ENCODE peak calls at places on chromosome 16, in nine cellular contexts. E is neural progenitor cell; U is CD4-positive, alpha-beta T cell; H is activated CD8-positive, alpha-beta T cell treated with anti-CD3 and anti-CD28 coated beads for 36 hours; I is sigmoid colon; T is fibroblast of lung; D is fibroblast of mammary gland; N is astrocyte; K is glutamatergic neuron. Y is an unnamed sample.

GRCh38 chr16:2250652-2251280 is 621 bp downstream of the ECI1 start:
- DNase-seq in U (peak), T (peak), H (peak), D (no peak), N (no peak), K (peak), I (peak), E (no peak), Y (no peak)

GRCh38 chr16:29678691-29679267 is at the start of gene QPRT:
- DNase-seq in U (no peak), I (peak), D (peak), K (peak), H (peak), E (peak), N (peak), T (peak), Y (no peak)

GRCh38 chr16:19419691-19420060 is 2.0 kb downstream of the TMC5 start:
- DNase-seq in N (peak), E (no peak), K (no peak), D (peak), H (no peak), I (no peak), U (no peak), T (peak), Y (no peak)

GRCh38 chr16:868846-869822 is 68.6 kb upstream of the GNG13 start:
- DNase-seq in D (no peak), E (no peak), T (no peak), K (no peak), I (peak), H (no peak), U (no peak), N (no peak), Y (peak)

GRCh38 chr16:4346205-4346781 is 4.8 kb downstream of the PAM16 start:
- DNase-seq in I (no peak), H (no peak), D (no peak), E (no peak), U (no peak), T (no peak), N (no peak), K (no peak), Y (no peak)

GRCh38 chr16:54620197-54620596 is 310.5 kb upstream of the IRX5 start:
- DNase-seq in K (no peak), D (no peak), U (no peak), I (no peak), T (no peak), N (no peak), E (no peak), H (no peak), Y (no peak)

GRCh38 chr16:1890701-1891035 is 18.7 kb upstream of the MEIOB start:
- DNase-seq in D (no peak), T (no peak), I (no peak), N (no peak), E (no peak), U (no peak), K (no peak), H (no peak), Y (peak)

GRCh38 chr16:56221995-56222394 is 30.7 kb downstream of the GNAO1 start:
- DNase-seq in E (no peak), U (no peak), N (no peak), K (no peak), T (no peak), I (no peak), H (no peak), D (no peak), Y (no peak)

GRCh38 chr16:1601031-1601430 is 10.8 kb downstream of the IFT140 start:
- DNase-seq in N (no peak), I (no peak), D (no peak), T (no peak), E (no peak), U (no peak), K (no peak), H (no peak), Y (no peak)

GRCh38 chr16:48613061-48613957 is 3.3 kb upstream of the N4BP1 start:
- DNase-seq in E (no peak), D (no peak), T (no peak), U (peak), N (no peak), K (no peak), H (peak), I (no peak), Y (peak)

GRCh38 chr16:88934066-88934667 is 42.8 kb downstream of the CBFA2T3 start:
- DNase-seq in N (no peak), D (no peak), E (no peak), T (no peak), U (no peak), I (no peak), K (no peak), H (no peak), Y (no peak)

GRCh38 chr16:49130397-49130796 is 151.2 kb downstream of the CBLN1 start:
- DNase-seq in N (no peak), K (no peak), U (no peak), H (no peak), I (no peak), E (no peak), D (no peak), T (no peak), Y (no peak)

GRCh38 chr16:12462690-12463646 is 340.7 kb downstream of the CPPED1 start:
- DNase-seq in T (peak), N (peak), U (no peak), H (no peak), K (no peak), E (no peak), D (peak), I (no peak), Y (no peak)

GRCh38 chr16:21263640-21264211 is 14.4 kb downstream of the CRYM start:
- DNase-seq in T (peak), H (no peak), K (no peak), D (peak), U (no peak), I (no peak), E (peak), N (no peak), Y (no peak)

GRCh38 chr16:26204138-26204537 is 512.4 kb downstream of the HS3ST4 start:
- DNase-seq in D (no peak), E (no peak), K (no peak), I (no peak), T (no peak), U (no peak), H (peak), N (no peak), Y (no peak)

GRCh38 chr16:49886554-49887121 is 30.7 kb upstream of the ZNF423 start:
- DNase-seq in E (no peak), N (no peak), T (no peak), K (no peak), H (no peak), U (no peak), I (no peak), D (no peak), Y (no peak)

GRCh38 chr16:2147981-2148671 is at the start of gene RAB26:
- DNase-seq in T (peak), E (peak), U (peak), H (peak), K (peak), I (peak), N (no peak), D (peak), Y (peak)

GRCh38 chr16:27179500-27180072 is 23.7 kb upstream of the KDM8 start:
- DNase-seq in K (peak), D (peak), U (peak), I (peak), T (peak), E (peak), N (peak), H (peak), Y (no peak)

GRCh38 chr16:89821438-89822187 is 5.2 kb upstream of the FANCA start:
- DNase-seq in I (no peak), E (no peak), N (no peak), U (no peak), H (peak), K (no peak), D (no peak), T (no peak), Y (no peak)

GRCh38 chr16:88799569-88800276 is 3.9 kb upstream of the CDT1 start:
- DNase-seq in D (no peak), T (no peak), I (no peak), E (no peak), U (peak), K (no peak), H (peak), N (no peak), Y (no peak)

GRCh38 chr16:2486645-2487516 is 12.0 kb downstream of the TBC1D24 start:
- DNase-seq in I (no peak), K (peak), E (peak), D (no peak), U (peak), T (no peak), N (no peak), H (peak), Y (peak)

GRCh38 chr16:46762583-46762982 is 14.4 kb upstream of the MYLK3 start:
- DNase-seq in N (no peak), K (no peak), I (no peak), T (no peak), E (no peak), D (no peak), U (no peak), H (no peak), Y (no peak)

GRCh38 chr16:67407176-67407787 is 9.0 kb downstream of the ZDHHC1 start:
- DNase-seq in U (no peak), E (no peak), I (no peak), H (no peak), N (no peak), T (no peak), D (peak), K (no peak), Y (no peak)

GRCh38 chr16:1794221-1794871 is 841 bp upstream of the IGFALS start:
- DNase-seq in K (no peak), I (peak), T (no peak), D (no peak), N (no peak), H (no peak), E (no peak), U (no peak), Y (no peak)

GRCh38 chr16:48317614-48318013 is 67.6 kb downstream of the SIAH1 start:
- DNase-seq in T (peak), K (no peak), D (peak), H (peak), U (no peak), I (no peak), E (no peak), N (peak), Y (no peak)

GRCh38 chr16:81071816-81072215 is 5.2 kb downstream of the C16orf46 start:
- DNase-seq in D (peak), K (no peak), E (no peak), U (no peak), T (peak), I (no peak), H (no peak), N (no peak), Y (no peak)

GRCh38 chr16:67395458-67396158 is 2.3 kb upstream of the TPPP3 start:
- DNase-seq in K (peak), H (no peak), T (no peak), I (peak), U (no peak), E (peak), N (no peak), D (no peak), Y (no peak)

GRCh38 chr16:85401370-85401916 is 211.7 kb upstream of the GSE1 start:
- DNase-seq in H (no peak), I (peak), D (no peak), E (no peak), T (no peak), K (peak), N (no peak), U (no peak), Y (peak)

GRCh38 chr16:49652441-49653175 is 203.3 kb downstream of the ZNF423 start:
- DNase-seq in D (peak), E (no peak), I (peak), N (peak), U (no peak), K (no peak), T (peak), H (no peak), Y (peak)

GRCh38 chr16:26816885-26817571 is 249.7 kb upstream of the C16orf82 start:
- DNase-seq in D (peak), K (no peak), H (peak), E (no peak), T (peak), U (no peak), I (no peak), N (peak), Y (no peak)

GRCh38 chr16:69413045-69413664 is 11.3 kb upstream of the CYB5B start:
- DNase-seq in U (no peak), K (no peak), D (no peak), H (no peak), N (no peak), T (no peak), I (no peak), E (no peak), Y (no peak)

GRCh38 chr16:20334396-20334795 is 7.1 kb upstream of the GP2 start:
- DNase-seq in H (no peak), N (no peak), U (no peak), T (no peak), K (no peak), D (no peak), I (no peak), E (no peak), Y (no peak)

GRCh38 chr16:11700264-11701029 is 32.2 kb downstream of the SNN start:
- DNase-seq in H (no peak), K (no peak), U (no peak), D (no peak), I (peak), N (no peak), T (no peak), E (no peak), Y (no peak)

GRCh38 chr16:56198044-56198754 is 6.9 kb downstream of the GNAO1 start:
- DNase-seq in D (no peak), I (no peak), N (no peak), T (no peak), K (no peak), E (no peak), U (no peak), H (no peak), Y (no peak)

GRCh38 chr16:52114414-52114813 is 432.5 kb downstream of the TOX3 start:
- DNase-seq in D (no peak), N (no peak), T (peak), H (no peak), E (no peak), I (no peak), U (no peak), K (no peak), Y (no peak)

GRCh38 chr16:14672403-14672971 is 21.6 kb downstream of the PLA2G10 start:
- DNase-seq in N (no peak), U (no peak), T (no peak), H (peak), K (no peak), E (no peak), I (no peak), D (no peak), Y (no peak)

GRCh38 chr16:84313921-84314320 is 19.2 kb downstream of the WFDC1 start:
- DNase-seq in I (peak), U (no peak), K (no peak), N (no peak), H (no peak), E (no peak), T (no peak), D (no peak), Y (peak)

GRCh38 chr16:84312783-84313382 is 18.2 kb downstream of the WFDC1 start:
- DNase-seq in U (no peak), N (no peak), I (peak), D (no peak), H (no peak), E (peak), K (peak), T (no peak), Y (peak)

GRCh38 chr16:84315422-84315821 is 20.7 kb downstream of the WFDC1 start:
- DNase-seq in N (no peak), K (no peak), I (peak), D (peak), U (no peak), T (no peak), E (no peak), H (no peak), Y (peak)

GRCh38 chr16:84314814-84315213 is 20.1 kb downstream of the WFDC1 start:
- DNase-seq in H (no peak), D (no peak), I (peak), T (no peak), N (no peak), U (no peak), K (no peak), E (no peak), Y (peak)

DNA sequence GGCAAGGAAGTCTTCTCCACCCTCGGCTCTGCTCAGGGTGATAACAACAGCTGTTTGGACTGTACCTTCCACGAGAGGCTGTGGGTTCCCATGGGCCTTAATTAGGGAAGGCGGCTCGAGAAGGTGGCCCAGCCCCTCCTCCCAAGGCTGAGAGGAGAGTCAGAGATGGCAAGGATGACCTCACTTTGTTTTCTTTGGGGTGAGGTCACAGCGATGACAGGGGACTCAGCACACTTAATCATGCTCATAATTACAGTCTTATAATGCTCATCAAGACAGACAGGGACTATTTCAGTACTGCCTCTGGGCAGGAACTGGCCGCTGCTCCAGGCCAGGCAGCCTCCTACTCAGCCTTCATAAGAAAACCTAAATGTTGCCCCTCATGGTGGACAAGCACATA is 19.7 kb downstream of the WFDC1 start:
- DNase-seq in T (no peak), N (no peak), K (no peak), E (no peak), D (no peak), U (no peak), H (no peak), I (peak), Y (peak)
- TF ChIP-seq CTCF in T (no peak), N (no peak), K (no peak), E (no peak), D (no peak), U (no peak), H (no peak), I (no peak), Y (no peak)

GRCh38 chr16:87416826-87417471 is 24.8 kb downstream of the MAP1LC3B start:
- DNase-seq in I (peak), T (peak), N (peak), U (no peak), H (peak), K (no peak), D (peak), E (peak), Y (peak)
- TF ChIP-seq CTCF in I (peak), T (peak), N (peak), U (peak), H (peak), K (peak), D (peak), E (peak), Y (peak)

DNA sequence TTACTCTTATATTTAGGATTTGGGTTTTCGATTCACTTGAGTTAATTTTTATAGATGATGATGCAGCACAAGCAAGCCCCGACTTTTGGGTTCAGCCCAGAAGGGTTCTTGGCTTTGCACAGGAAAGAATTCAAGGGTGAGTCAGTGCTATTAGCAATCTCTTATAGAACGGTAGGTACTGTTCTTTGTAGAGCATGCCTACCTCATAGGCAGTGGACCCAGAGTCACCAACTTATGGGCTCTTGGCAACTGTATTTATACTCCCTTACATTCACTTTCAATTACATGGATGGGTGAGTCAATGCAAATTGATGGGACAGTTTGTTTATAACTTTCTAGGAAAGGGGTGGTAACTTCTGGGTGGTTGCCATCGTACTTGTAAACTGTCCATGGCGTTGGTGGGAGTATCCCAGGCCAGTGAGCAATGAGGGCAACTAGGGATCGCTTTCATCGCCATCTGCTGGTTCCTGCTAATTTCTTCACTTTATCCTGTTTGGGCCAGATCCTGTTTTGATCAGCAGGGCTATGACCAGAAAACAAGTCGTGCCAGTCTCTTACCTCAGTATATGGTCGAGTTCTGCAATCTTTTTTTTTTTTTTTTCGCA is 362.6 kb downstream of the CNTNAP4 start:
- DNase-seq in U (no peak), K (peak), I (no peak), E (peak), T (peak), H (no peak), N (no peak), D (peak), Y (no peak)
- TF ChIP-seq CTCF in U (no peak), K (no peak), I (no peak), E (peak), T (peak), H (no peak), N (peak), D (peak), Y (peak)

GRCh38 chr16:24499193-24499814 is 40.1 kb upstream of the RBBP6 start:
- DNase-seq in I (no peak), D (peak), U (no peak), N (no peak), E (peak), K (peak), T (no peak), H (peak), Y (peak)
- TF ChIP-seq CTCF in I (no peak), D (peak), U (no peak), N (peak), E (peak), K (peak), T (peak), H (no peak), Y (peak)